ENCODE peak calls at places on chromosomes 12 and 14, in seven cellular contexts. U is HepG2, Z is H9, E is PC-3, T is neural progenitor cell, Q is mesendoderm, O is H1. D is an unnamed sample. For H3K79me2, the result is how much of the 10 kb centered on the place peaks cover.

GRCh38 chr14:61512026-61512425 is 183.3 kb upstream of the HIF1A start:
- DNase-seq in U (no peak), Z (no peak), E (no peak), T (no peak), Q (no peak), O (no peak), D (peak)

GRCh38 chr12:76586764-76587395 is 27.3 kb upstream of the OSBPL8 start:
- DNase-seq in U (peak), Z (no peak), E (peak), T (peak), Q (peak), O (no peak), D (peak)

GRCh38 chr14:55481769-55482168 is 41.4 kb upstream of the TBPL2 start:
- DNase-seq in U (no peak), Z (no peak), E (peak), T (no peak), Q (no peak), O (no peak), D (no peak)

GRCh38 chr14:81406863-81407262 is 6.7 kb upstream of the STON2 start:
- DNase-seq in U (peak), Z (no peak), E (peak), T (no peak), Q (no peak), O (no peak), D (peak)

GRCh38 chr12:109656681-109657262 is 56.9 kb upstream of the FAM222A start:
- DNase-seq in U (no peak), Z (no peak), E (no peak), T (no peak), Q (no peak), O (no peak), D (no peak)

GRCh38 chr14:38107216-38107631 is 100.5 kb upstream of the SSTR1 start:
- DNase-seq in U (no peak), Z (no peak), E (peak), T (no peak), Q (no peak), O (no peak), D (no peak)

GRCh38 chr12:69066420-69067373 is 133.7 kb upstream of the CPM start:
- DNase-seq in U (no peak), Z (peak), E (no peak), T (no peak), Q (no peak), O (no peak), D (no peak)

GRCh38 chr14:64464695-64465094 is 604 bp upstream of the AKAP5 start:
- DNase-seq in U (no peak), Z (peak), E (peak), T (no peak), Q (peak), O (peak), D (no peak)

GRCh38 chr14:24903337-24903736 is 146.6 kb downstream of the STXBP6 start:
- DNase-seq in U (no peak), Z (no peak), E (peak), T (no peak), Q (no peak), O (no peak), D (peak)

GRCh38 chr14:72619071-72619710 is 274.7 kb downstream of the DPF3 start:
- DNase-seq in U (no peak), Z (no peak), E (peak), T (no peak), Q (no peak), O (peak), D (no peak)

GRCh38 chr14:103641181-103641580 is 12.2 kb downstream of the KLC1 start:
- DNase-seq in U (no peak), Z (no peak), E (peak), T (no peak), Q (no peak), O (no peak), D (peak)

GRCh38 chr12:10901427-10901826 is 7.9 kb downstream of the TAS2R13 start:
- DNase-seq in U (peak), Z (no peak), E (peak), T (no peak), Q (no peak), O (no peak), D (no peak)

GRCh38 chr12:464484-465267 is 4.9 kb downstream of the B4GALNT3 start:
- DNase-seq in U (no peak), Z (no peak), E (no peak), T (no peak), Q (no peak), O (no peak), D (no peak)

GRCh38 chr12:45966486-45966885 is 23.9 kb downstream of the SCAF11 start:
- DNase-seq in U (peak), Z (no peak), E (no peak), T (no peak), Q (peak), O (no peak), D (peak)

GRCh38 chr14:94613720-94614644 is 1.8 kb downstream of the SERPINA3 start:
- DNase-seq in U (no peak), Z (no peak), E (no peak), T (no peak), Q (no peak), O (no peak), D (no peak)

GRCh38 chr12:118544569-118544968 is 168.2 kb downstream of the SUDS3 start:
- DNase-seq in U (peak), Z (peak), E (peak), T (no peak), Q (peak), O (no peak), D (no peak)

GRCh38 chr12:13210022-13210539 is 13.6 kb downstream of the EMP1 start:
- DNase-seq in U (no peak), Z (no peak), E (no peak), T (peak), Q (peak), O (no peak), D (no peak)

GRCh38 chr14:21406213-21406612 is 22.4 kb upstream of the SUPT16H start:
- DNase-seq in U (no peak), Z (no peak), E (no peak), T (no peak), Q (no peak), O (no peak), D (no peak)

GRCh38 chr14:78983126-78983525 is 813.0 kb downstream of the NRXN3 start:
- DNase-seq in U (no peak), Z (no peak), E (no peak), T (no peak), Q (no peak), O (no peak), D (peak)

GRCh38 chr12:49560695-49561094 is 7.2 kb downstream of the MCRS1 start:
- DNase-seq in U (no peak), Z (no peak), E (no peak), T (no peak), Q (no peak), O (no peak), D (no peak)

GRCh38 chr12:4270016-4270669 is 3.4 kb upstream of the CCND2 start:
- DNase-seq in U (no peak), Z (peak), E (no peak), T (peak), Q (peak), O (peak), D (no peak)

GRCh38 chr12:84056-84455 is 17.5 kb downstream of the IQSEC3 start:
- DNase-seq in U (no peak), Z (peak), E (no peak), T (no peak), Q (no peak), O (no peak), D (no peak)

GRCh38 chr12:3168775-3169221 is 91.6 kb downstream of the TSPAN9 start:
- DNase-seq in U (no peak), Z (no peak), E (peak), T (no peak), Q (peak), O (no peak), D (peak)

GRCh38 chr14:42884100-42884499 is 1277.4 kb downstream of the LRFN5 start:
- DNase-seq in U (no peak), Z (no peak), E (peak), T (no peak), Q (peak), O (no peak), D (peak)

GRCh38 chr14:105436402-105436801 is 16.8 kb downstream of the MTA1 start:
- DNase-seq in U (no peak), Z (no peak), E (no peak), T (no peak), Q (no peak), O (no peak), D (no peak)
- H3K79me2 ChIP-seq in U (under half), Z (under half), E (half or more), T (half or more), Q (half or more), O (half or more), D (half or more)

GRCh38 chr12:57133013-57133569 is 4.8 kb downstream of the LRP1 start:
- DNase-seq in U (no peak), Z (no peak), E (no peak), T (peak), Q (peak), O (no peak), D (peak)

GRCh38 chr12:57133916-57134315 is 5.6 kb downstream of the LRP1 start:
- DNase-seq in U (no peak), Z (no peak), E (no peak), T (no peak), Q (no peak), O (no peak), D (no peak)

GRCh38 chr12:57135487-57135886 is 7.2 kb downstream of the LRP1 start:
- DNase-seq in U (no peak), Z (peak), E (no peak), T (peak), Q (peak), O (no peak), D (peak)

GRCh38 chr12:57135939-57136338 is 7.7 kb downstream of the LRP1 start:
- DNase-seq in U (no peak), Z (peak), E (no peak), T (peak), Q (no peak), O (no peak), D (peak)

DNA sequence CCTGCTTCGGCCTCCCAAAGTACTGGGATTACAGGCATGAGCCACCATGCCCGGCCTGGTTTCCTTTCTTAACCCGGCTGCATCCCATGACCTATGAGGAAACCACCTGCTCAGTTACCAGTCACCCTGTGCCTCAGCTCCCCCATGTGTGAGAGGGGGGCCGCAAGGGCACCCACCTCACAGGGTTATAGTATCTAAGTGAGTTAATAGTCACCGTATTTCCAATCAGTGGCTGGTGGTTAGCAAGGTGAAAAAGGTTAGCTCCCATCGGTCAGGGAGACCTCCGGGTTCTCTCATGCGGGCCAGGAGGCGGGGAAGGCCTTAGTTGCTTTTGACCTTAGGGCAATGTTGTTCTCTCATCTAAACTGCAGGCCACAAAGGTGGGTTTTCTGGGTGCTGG is 6.7 kb downstream of the LRP1 start:
- DNase-seq in U (no peak), Z (no peak), E (no peak), T (no peak), Q (no peak), O (no peak), D (no peak)
- H3K79me2 ChIP-seq in U (half or more), Z (under half), E (under half), T (half or more), Q (under half), O (half or more), D (half or more)

GRCh38 chr14:34449819-34450541 is 12.1 kb downstream of the SPTSSA start:
- DNase-seq in U (no peak), Z (no peak), E (no peak), T (no peak), Q (no peak), O (no peak), D (no peak)

GRCh38 chr14:34450958-34451357 is 11.1 kb downstream of the SPTSSA start:
- DNase-seq in U (no peak), Z (no peak), E (no peak), T (no peak), Q (no peak), O (no peak), D (no peak)

GRCh38 chr14:34452258-34452822 is 9.7 kb downstream of the SPTSSA start:
- DNase-seq in U (no peak), Z (no peak), E (peak), T (no peak), Q (no peak), O (no peak), D (no peak)

GRCh38 chr14:34453226-34453625 is 8.8 kb downstream of the SPTSSA start:
- DNase-seq in U (no peak), Z (no peak), E (no peak), T (no peak), Q (no peak), O (no peak), D (no peak)

DNA sequence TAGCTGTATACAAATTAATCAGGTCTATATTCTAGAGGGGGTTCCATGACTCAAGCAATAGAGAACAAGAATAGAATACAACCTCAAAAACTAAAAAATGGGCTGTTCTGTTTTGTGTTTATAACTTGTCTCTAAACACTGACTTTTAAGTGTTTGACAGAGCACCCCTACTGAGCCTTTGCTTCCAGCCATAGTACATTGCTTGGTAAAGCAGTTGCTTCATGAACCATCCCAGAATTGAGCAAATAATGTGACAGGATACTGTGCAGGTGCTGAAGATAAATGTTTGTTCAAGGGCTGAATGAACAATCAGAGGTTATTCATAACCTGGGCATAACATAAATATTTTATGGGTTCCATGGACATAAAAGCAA is 11.5 kb downstream of the SPTSSA start:
- DNase-seq in U (peak), Z (no peak), E (peak), T (no peak), Q (no peak), O (no peak), D (no peak)
- H3K79me2 ChIP-seq in U (half or more), Z (under half), E (half or more), T (half or more), Q (under half), O (half or more), D (under half)

GRCh38 chr12:6952860-6953416 is 1.8 kb downstream of the PTPN6 start:
- DNase-seq in U (no peak), Z (no peak), E (no peak), T (no peak), Q (no peak), O (no peak), D (no peak)
- H3K79me2 ChIP-seq in U (under half), Z (under half), E (under half), T (under half), Q (under half), O (under half), D (under half)

GRCh38 chr12:26029741-26030033 is 71.2 kb downstream of the RASSF8 start:
- DNase-seq in U (no peak), Z (no peak), E (no peak), T (no peak), Q (no peak), O (no peak), D (peak)
- H3K79me2 ChIP-seq in U (under half), Z (under half), E (under half), T (half or more), Q (under half), O (under half), D (under half)

DNA sequence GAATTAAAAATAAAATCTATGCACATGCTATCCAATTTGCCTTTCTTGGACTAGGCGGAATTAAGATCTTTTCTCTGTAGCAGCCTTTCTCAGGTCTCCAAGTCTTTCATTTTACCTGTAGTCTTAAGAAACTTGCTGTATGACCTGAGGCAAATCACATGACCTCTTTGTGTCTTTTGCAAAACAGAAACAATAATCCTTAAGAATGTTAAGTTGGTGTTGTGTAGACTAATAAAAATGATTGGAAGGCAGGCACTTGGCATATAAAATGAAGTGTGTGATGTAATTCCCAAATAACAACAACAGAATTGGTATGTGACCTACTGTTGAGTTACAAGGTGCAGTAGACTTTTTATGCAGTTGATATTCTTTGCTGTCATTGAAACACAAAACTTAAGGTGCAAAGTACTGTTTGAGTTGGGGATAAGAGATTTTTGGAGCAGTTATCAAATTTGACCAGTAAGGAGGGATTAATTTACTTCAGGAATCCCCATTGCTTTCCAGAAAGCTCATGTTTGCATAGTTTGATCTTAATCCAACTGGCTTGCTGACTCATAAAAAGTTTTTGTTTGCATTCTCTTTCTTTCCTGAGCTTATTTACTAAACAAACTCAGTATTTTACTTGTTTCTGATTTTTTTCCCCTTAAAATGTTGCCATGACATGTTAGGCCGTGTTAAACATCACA is 51.4 kb downstream of the SUSD6 start:
- DNase-seq in U (no peak), Z (no peak), E (peak), T (no peak), Q (no peak), O (no peak), D (peak)
- H3K79me2 ChIP-seq in U (under half), Z (under half), E (under half), T (under half), Q (under half), O (under half), D (under half)

GRCh38 chr12:105982022-105982421 is 156.7 kb downstream of the NUAK1 start:
- DNase-seq in U (no peak), Z (no peak), E (no peak), T (no peak), Q (no peak), O (no peak), D (no peak)
- H3K79me2 ChIP-seq in U (under half), Z (under half), E (under half), T (under half), Q (under half), O (under half), D (under half)

DNA sequence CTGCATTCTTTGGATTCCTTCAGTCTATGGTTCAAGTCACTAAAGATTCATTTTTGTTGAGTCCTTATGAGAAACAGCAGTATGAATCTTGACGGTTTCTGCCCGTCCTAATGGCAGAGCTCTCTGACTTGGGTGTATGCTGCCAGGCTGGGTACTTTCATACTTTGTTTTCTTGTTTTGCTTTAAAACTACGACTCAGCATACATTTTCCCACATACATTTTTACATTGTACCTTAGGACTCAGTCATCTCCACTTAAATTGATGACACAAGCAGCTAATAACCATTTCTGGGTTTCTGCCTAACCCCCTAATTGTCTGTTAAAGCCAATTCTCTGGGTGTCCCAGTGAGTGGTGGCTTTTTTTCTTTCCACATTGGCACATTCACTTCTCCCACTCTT is 4.8 kb upstream of the DDX55 start:
- DNase-seq in U (no peak), Z (no peak), E (no peak), T (no peak), Q (no peak), O (no peak), D (no peak)
- H3K79me2 ChIP-seq in U (under half), Z (under half), E (under half), T (under half), Q (under half), O (under half), D (under half)